ENCODE peak calls at places on chromosomes 4 and X, in seven cellular contexts. X is ELF-1, B is head of caudate nucleus, D is left ventricle myocardium superior, T is GM06990, W is pancreas, M is NCI-H2081. O is an unnamed sample.

GRCh38 chrX:123846598-123847038 is 13.2 kb upstream of the XIAP start:
- DNase-seq in X (peak; percentile 34), B (no peak), D (no peak), T (no peak), W (no peak), M (no peak), O (no peak)

GRCh38 chrX:120823554-120823953 is 52.1 kb downstream of the CT47B1 start:
- DNase-seq in X (no peak), B (no peak), D (no peak), T (no peak), W (no peak), M (peak; percentile 26), O (no peak)

GRCh38 chr4:120694973-120695372 is 227.6 kb downstream of the PRDM5 start:
- DNase-seq in X (no peak), B (no peak), D (no peak), T (no peak), W (no peak), M (no peak), O (no peak)

GRCh38 chrX:123884809-123885408 is 25.1 kb downstream of the XIAP start:
- DNase-seq in X (no peak), B (no peak), D (no peak), T (no peak), W (peak; percentile 45), M (peak; percentile 73), O (peak; percentile 25)

GRCh38 chr4:99856166-99856565 is 38.1 kb downstream of the LAMTOR3 start:
- DNase-seq in X (no peak), B (no peak), D (no peak), T (no peak), W (no peak), M (no peak), O (peak; percentile 10)

GRCh38 chrX:38890963-38891362 is 89.7 kb downstream of the MID1IP1 start:
- DNase-seq in X (no peak), B (no peak), D (no peak), T (no peak), W (no peak), M (no peak), O (no peak)

GRCh38 chrX:8139713-8140112 is 31.4 kb downstream of the VCX2 start:
- DNase-seq in X (no peak), B (peak; percentile 41), D (no peak), T (no peak), W (no peak), M (no peak), O (no peak)

GRCh38 chr4:148874331-148874730 is 432.1 kb upstream of the NR3C2 start:
- DNase-seq in X (peak; percentile 6), B (no peak), D (no peak), T (no peak), W (no peak), M (no peak), O (no peak)

GRCh38 chr4:88697588-88698329 is at the start of gene NAP1L5:
- DNase-seq in X (peak; percentile 34), B (peak; percentile 85), D (peak; percentile 81), T (peak; percentile 76), W (peak; percentile 40), M (peak; percentile 60), O (peak; percentile 65)

GRCh38 chr4:73964862-73965611 is 16.8 kb downstream of the PF4 start:
- DNase-seq in X (peak; percentile 83), B (no peak), D (no peak), T (no peak), W (peak; percentile 30), M (no peak), O (no peak)

GRCh38 chrX:111100191-111100590 is 4.2 kb downstream of the PAK3 start:
- DNase-seq in X (peak; percentile 77), B (no peak), D (no peak), T (no peak), W (no peak), M (peak; percentile 71), O (peak; percentile 16)

GRCh38 chrX:150324919-150325318 is 38.2 kb upstream of the MAMLD1 start:
- DNase-seq in X (no peak), B (no peak), D (no peak), T (no peak), W (no peak), M (no peak), O (no peak)

GRCh38 chr4:127174731-127175130 is 458.0 kb upstream of the INTU start:
- DNase-seq in X (no peak), B (no peak), D (no peak), T (no peak), W (no peak), M (no peak), O (no peak)

GRCh38 chr4:80286451-80286850 is 20.0 kb downstream of the FGF5 start:
- DNase-seq in X (no peak), B (no peak), D (no peak), T (no peak), W (no peak), M (no peak), O (no peak)

GRCh38 chr4:18722748-18723191 is 701.2 kb upstream of the LCORL start:
- DNase-seq in X (peak; percentile 68), B (no peak), D (no peak), T (no peak), W (no peak), M (no peak), O (no peak)

GRCh38 chr4:112073201-112073600 is 72.1 kb upstream of the FAM241A start:
- DNase-seq in X (peak; percentile 40), B (no peak), D (no peak), T (no peak), W (no peak), M (no peak), O (no peak)

GRCh38 chr4:83651846-83652245 is 115.9 kb downstream of the GPAT3 start:
- DNase-seq in X (no peak), B (no peak), D (no peak), T (no peak), W (no peak), M (no peak), O (no peak)

GRCh38 chr4:11623726-11624037 is 195.0 kb upstream of the HS3ST1 start:
- DNase-seq in X (peak; percentile 2), B (no peak), D (no peak), T (no peak), W (peak; percentile 17), M (peak; percentile 35), O (no peak)

GRCh38 chr4:8592366-8593267 is at the start of gene CPZ:
- DNase-seq in X (peak; percentile 58), B (no peak), D (peak; percentile 30), T (no peak), W (no peak), M (no peak), O (no peak)

GRCh38 chr4:136946307-136946907 is 585.9 kb downstream of the PCDH18 start:
- DNase-seq in X (no peak), B (no peak), D (no peak), T (no peak), W (no peak), M (no peak), O (no peak)

GRCh38 chr4:85187106-85187505 is 220.6 kb upstream of the WDFY3 start:
- DNase-seq in X (no peak), B (no peak), D (no peak), T (no peak), W (no peak), M (no peak), O (no peak)

GRCh38 chr4:99817310-99817885 is 771 bp downstream of the DAPP1 start:
- DNase-seq in X (no peak), B (no peak), D (no peak), T (no peak), W (no peak), M (no peak), O (no peak)

GRCh38 chr4:126627255-126627654 is 1005.5 kb upstream of the INTU start:
- DNase-seq in X (no peak), B (no peak), D (no peak), T (no peak), W (no peak), M (no peak), O (no peak)

GRCh38 chr4:12943069-12943468 is 541.1 kb downstream of the RAB28 start:
- DNase-seq in X (no peak), B (no peak), D (no peak), T (no peak), W (no peak), M (no peak), O (no peak)

GRCh38 chr4:150884625-150885024 is 130.5 kb downstream of the LRBA start:
- DNase-seq in X (no peak), B (no peak), D (no peak), T (no peak), W (no peak), M (no peak), O (no peak)

GRCh38 chr4:112140536-112140935 is 4.7 kb upstream of the FAM241A start:
- DNase-seq in X (no peak), B (no peak), D (no peak), T (no peak), W (no peak), M (no peak), O (no peak)

GRCh38 chr4:118586357-118586790 is 98.8 kb upstream of the METTL14 start:
- DNase-seq in X (no peak), B (no peak), D (peak; percentile 76), T (no peak), W (peak; percentile 16), M (no peak), O (no peak)

GRCh38 chr4:8507251-8507570 is 66.6 kb downstream of the TRMT44 start:
- DNase-seq in X (no peak), B (no peak), D (no peak), T (no peak), W (no peak), M (no peak), O (no peak)

GRCh38 chrX:10677490-10677889 is 57.1 kb upstream of the MID1 start:
- DNase-seq in X (peak; percentile 87), B (peak; percentile 36), D (peak; percentile 26), T (no peak), W (no peak), M (no peak), O (peak; percentile 33)

GRCh38 chrX:10030570-10030969 is 63.4 kb downstream of the CLDN34 start:
- DNase-seq in X (no peak), B (no peak), D (no peak), T (no peak), W (no peak), M (no peak), O (no peak)

GRCh38 chrX:107629533-107629909 is 1.2 kb downstream of the PRPS1 start:
- DNase-seq in X (peak; percentile 23), B (no peak), D (no peak), T (no peak), W (no peak), M (no peak), O (peak; percentile 20)

GRCh38 chr4:162350331-162350730 is 186.5 kb upstream of the FSTL5 start:
- DNase-seq in X (no peak), B (no peak), D (no peak), T (no peak), W (no peak), M (no peak), O (no peak)

GRCh38 chr4:133600008-133600407 is 450.9 kb downstream of the PCDH10 start:
- DNase-seq in X (peak; percentile 19), B (no peak), D (no peak), T (no peak), W (no peak), M (no peak), O (no peak)

GRCh38 chrX:40272786-40273185 is 175.0 kb upstream of the BCOR start:
- DNase-seq in X (no peak), B (no peak), D (no peak), T (no peak), W (no peak), M (no peak), O (no peak)

GRCh38 chrX:119667111-119667928 is 25.6 kb downstream of the SEPTIN6 start:
- DNase-seq in X (peak; percentile 53), B (no peak), D (peak; percentile 45), T (no peak), W (no peak), M (peak; percentile 39), O (no peak)

GRCh38 chr4:180394730-180395129 is 1848.5 kb upstream of the TENM3 start:
- DNase-seq in X (no peak), B (no peak), D (no peak), T (no peak), W (no peak), M (no peak), O (no peak)

GRCh38 chr4:185865901-185866328 is 53.9 kb upstream of the SORBS2 start:
- DNase-seq in X (no peak), B (no peak), D (peak; percentile 55), T (no peak), W (peak; percentile 73), M (no peak), O (no peak)